ENCODE peak calls at places on chromosomes 7 and 10, in four cellular contexts. S, Z, H and U are unnamed samples.

GRCh38 chr7:155961241-155962190 is 149.3 kb upstream of the SHH start:
- DNase-seq in H (peak; percentile 88), S (no peak), Z (no peak), U (peak; percentile 77)

GRCh38 chr7:115352375-115352774 is 430.5 kb downstream of the MDFIC start:
- DNase-seq in H (no peak), S (no peak), Z (no peak), U (peak; percentile 48)

GRCh38 chr7:96238474-96238873 is 83.4 kb downstream of the SLC25A13 start:
- DNase-seq in S (no peak), H (no peak), Z (no peak), U (peak; percentile 56)

GRCh38 chr7:116185956-116186355 is 24.4 kb upstream of the TES start:
- DNase-seq in S (no peak), Z (no peak), H (no peak), U (peak; percentile 22)

GRCh38 chr7:85090138-85090537 is 96.7 kb downstream of the SEMA3D start:
- DNase-seq in S (no peak), Z (no peak), H (no peak), U (no peak)

GRCh38 chr7:2943851-2944601 is 99.6 kb downstream of the CARD11 start:
- DNase-seq in Z (no peak), H (no peak), S (no peak), U (no peak)

GRCh38 chr7:156949541-156950380 is at the start of gene NOM1:
- DNase-seq in S (peak; percentile 46), Z (peak; percentile 93), H (peak; percentile 66), U (peak; percentile 76)

GRCh38 chr7:50266893-50267386 is 37.6 kb upstream of the IKZF1 start:
- DNase-seq in Z (peak; percentile 76), H (no peak), S (no peak), U (no peak)

GRCh38 chr10:82392533-82392932 is 517.5 kb downstream of the NRG3 start:
- DNase-seq in H (no peak), S (no peak), Z (no peak), U (no peak)

GRCh38 chr10:31757831-31758230 is 170.8 kb downstream of the ARHGAP12 start:
- DNase-seq in S (no peak), Z (no peak), H (no peak), U (no peak)

GRCh38 chr10:31759816-31760626 is 168.6 kb downstream of the ARHGAP12 start:
- DNase-seq in H (peak; percentile 97), Z (peak; percentile 98), S (peak; percentile 84), U (peak; percentile 99)

GRCh38 chr10:31757374-31757773 is 171.3 kb downstream of the ARHGAP12 start:
- DNase-seq in H (peak; percentile 27), S (no peak), Z (no peak), U (peak; percentile 19)

GRCh38 chr10:31759124-31759798 is 169.4 kb downstream of the ARHGAP12 start:
- DNase-seq in Z (no peak), H (peak; percentile 45), S (peak; percentile 45), U (peak; percentile 47)

GRCh38 chr10:31758495-31758894 is 170.1 kb downstream of the ARHGAP12 start:
- DNase-seq in H (no peak), S (no peak), Z (no peak), U (no peak)
- H3K4me3 ChIP-seq in H (no peak overlapping the region), S (no peak overlapping the region), Z (no peak overlapping the region), U (no peak overlapping the region)

GRCh38 chr7:120944826-120945562 is 5.6 kb upstream of the ING3 start:
- DNase-seq in H (no peak), Z (no peak), S (no peak), U (no peak)

GRCh38 chr7:120939345-120939744 is 11.2 kb upstream of the ING3 start:
- DNase-seq in H (no peak), Z (no peak), S (no peak), U (no peak)

GRCh38 chr7:120942861-120943260 is 7.7 kb upstream of the ING3 start:
- DNase-seq in H (no peak), Z (no peak), S (no peak), U (no peak)

GRCh38 chr7:120941856-120942255 is 8.7 kb upstream of the ING3 start:
- DNase-seq in S (no peak), Z (no peak), H (no peak), U (no peak)

GRCh38 chr7:120941064-120941463 is 9.5 kb upstream of the ING3 start:
- DNase-seq in H (no peak), Z (peak; percentile 6), S (no peak), U (no peak)
- TF ChIP-seq CTCF in H (peak; percentile 24), Z (peak; percentile 66), S (peak; percentile 26), U (peak; percentile 10)

GRCh38 chr10:5944389-5945202 is 32.7 kb downstream of the IL15RA start:
- DNase-seq in S (peak; percentile 91), Z (no peak), H (peak; percentile 94), U (peak; percentile 99)

GRCh38 chr10:5945203-5945534 is 32.2 kb downstream of the IL15RA start:
- DNase-seq in Z (no peak), S (no peak), H (no peak), U (no peak)

GRCh38 chr10:5946786-5947185 is 30.6 kb downstream of the IL15RA start:
- DNase-seq in Z (no peak), H (no peak), S (no peak), U (no peak)

GRCh38 chr10:5947471-5948207 is 29.7 kb downstream of the IL15RA start:
- DNase-seq in H (no peak), S (no peak), Z (no peak), U (no peak)

DNA sequence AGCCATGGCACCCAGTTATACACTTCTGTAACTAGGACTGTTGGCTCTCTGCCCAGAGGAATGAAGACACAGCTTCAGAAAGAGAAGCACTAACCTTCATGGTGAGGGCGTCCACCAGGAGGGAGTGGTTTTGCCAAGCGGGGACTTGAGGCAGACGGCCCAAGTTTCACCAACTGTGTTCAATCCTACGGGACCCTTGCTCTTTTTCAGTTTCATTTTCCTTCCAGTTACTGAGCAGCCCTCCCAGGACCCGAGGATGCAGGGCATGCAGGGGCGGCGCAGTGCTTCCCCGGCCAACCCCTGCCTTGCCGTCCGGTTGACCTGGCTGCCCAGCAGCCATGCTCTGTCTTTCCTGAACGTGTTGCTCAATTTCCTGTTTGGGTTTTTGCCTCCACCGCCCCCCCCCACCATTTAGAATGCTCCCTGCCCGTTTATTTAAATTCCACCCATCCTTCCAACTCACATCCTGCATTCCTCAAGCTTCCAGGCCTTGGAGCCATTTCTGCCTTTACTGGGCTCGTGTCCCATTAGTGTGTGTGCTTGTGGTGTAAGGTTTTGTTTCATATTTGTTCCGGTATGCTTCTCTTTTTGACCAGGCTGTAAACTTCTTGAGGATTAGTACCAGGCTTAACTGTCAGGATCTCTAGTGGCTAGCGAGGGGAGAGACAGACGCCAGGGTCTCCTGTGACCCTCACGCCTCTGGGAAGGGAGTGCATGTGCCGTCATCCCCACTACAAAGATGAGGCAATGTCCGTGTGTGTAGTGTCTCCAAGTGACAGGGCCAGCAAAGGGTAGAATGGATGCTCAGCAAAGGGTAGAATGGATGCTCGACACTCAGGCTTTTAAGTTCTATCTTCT is 31.6 kb downstream of the IL15RA start:
- DNase-seq in Z (no peak), H (peak; percentile 89), S (no peak), U (peak; percentile 92)
- H3K4me3 ChIP-seq in Z (no peak overlapping the region), H (peak overlapping the region; percentile 61), S (peak overlapping the region; percentile 64), U (no peak overlapping the region)

GRCh38 chr10:131396108-131397010 is 84.8 kb upstream of the TCERG1L start:
- DNase-seq in Z (no peak), S (no peak), H (no peak), U (no peak)
- TF ChIP-seq CTCF in Z (peak; percentile 17), S (no peak), H (no peak), U (no peak)

GRCh38 chr10:59508956-59509355 is 146.6 kb upstream of the FAM13C start:
- DNase-seq in H (no peak), Z (no peak), S (no peak), U (no peak)

GRCh38 chr10:59517961-59518360 is 155.6 kb upstream of the FAM13C start:
- DNase-seq in Z (no peak), S (no peak), H (no peak), U (no peak)

GRCh38 chr10:59512951-59513350 is 150.6 kb upstream of the FAM13C start:
- DNase-seq in S (no peak), H (no peak), Z (no peak), U (no peak)

GRCh38 chr10:59508296-59508695 is 145.9 kb upstream of the FAM13C start:
- DNase-seq in Z (no peak), S (no peak), H (no peak), U (peak; percentile 55)

GRCh38 chr10:59513558-59513957 is 151.2 kb upstream of the FAM13C start:
- DNase-seq in S (no peak), H (no peak), Z (no peak), U (peak; percentile 55)
- H3K4me3 ChIP-seq in S (no peak overlapping the region), H (no peak overlapping the region), Z (no peak overlapping the region), U (no peak overlapping the region)

GRCh38 chr10:8583096-8583495 is 528.6 kb downstream of the GATA3 start:
- DNase-seq in Z (no peak), H (no peak), S (no peak), U (no peak)
- TF ChIP-seq CTCF in Z (no peak), H (no peak), S (no peak), U (no peak)

DNA sequence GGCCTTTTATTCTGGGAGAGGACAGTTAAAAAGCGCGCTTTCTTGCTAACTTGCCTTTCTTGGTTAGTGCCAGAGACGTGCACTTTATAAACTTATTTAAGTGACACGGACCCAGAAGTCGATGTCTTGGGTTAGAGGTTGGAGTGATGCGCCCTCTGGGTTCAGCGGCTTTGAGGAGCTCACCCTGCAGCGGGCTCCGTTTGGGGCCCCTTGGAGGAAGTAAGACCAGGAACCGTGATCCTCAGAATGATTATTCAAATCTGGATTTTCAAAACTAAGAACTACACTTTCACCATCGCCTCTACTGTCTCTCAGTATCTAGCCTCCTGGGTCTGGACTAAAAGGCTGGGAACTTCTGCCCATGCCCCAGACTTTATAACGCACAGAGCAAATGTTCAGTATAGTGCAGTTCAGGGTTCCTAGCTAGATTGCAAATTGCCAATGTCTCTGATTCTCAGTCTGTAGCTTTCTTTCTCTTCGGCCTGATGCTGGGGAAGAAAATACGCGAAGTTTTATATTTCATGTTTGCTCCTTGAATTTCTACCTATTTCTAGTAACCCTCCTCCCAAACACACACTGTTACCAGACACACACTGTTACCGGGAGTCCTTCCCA is 18.6 kb upstream of the SMO start:
- DNase-seq in H (no peak), Z (no peak), S (no peak), U (no peak)
- H3K4me3 ChIP-seq in H (peak overlapping the region; percentile 77), Z (no peak overlapping the region), S (peak overlapping the region; percentile 80), U (peak overlapping the region; percentile 48)